ENCODE peak calls at places on chromosomes 2 and 18, in four cellular contexts. Y is mesenchymal stem cell, X is naive B cell, A is HAP-1. T is an unnamed sample.

GRCh38 chr2:39216495-39217191 is 27.1 kb downstream of the CDKL4 start:
- DNase-seq in Y (peak), A (no peak), X (no peak), T (peak)

GRCh38 chr2:205032093-205032551 is 486.8 kb downstream of the PARD3B start:
- DNase-seq in X (no peak), A (no peak), Y (no peak), T (no peak)

GRCh38 chr18:59067873-59068272 is 71.8 kb upstream of the SEC11C start:
- DNase-seq in X (no peak), A (peak), Y (peak), T (no peak)

GRCh38 chr2:144357623-144358400 is 162.1 kb downstream of the ZEB2 start:
- DNase-seq in Y (peak), X (no peak), A (no peak), T (no peak)

GRCh38 chr2:134396493-134396892 is 142.6 kb downstream of the MGAT5 start:
- DNase-seq in A (no peak), Y (no peak), X (no peak), T (no peak)

GRCh38 chr2:239824051-239824694 is 201.0 kb downstream of the NDUFA10 start:
- DNase-seq in Y (no peak), X (no peak), A (peak), T (no peak)

GRCh38 chr2:46318579-46319460 is 21.6 kb downstream of the EPAS1 start:
- DNase-seq in X (no peak), A (no peak), Y (no peak), T (no peak)

GRCh38 chr2:16096962-16097361 is 156.6 kb downstream of the MYCN start:
- DNase-seq in X (no peak), Y (no peak), A (no peak), T (no peak)